ENCODE peak calls at places on chromosomes 13 and 19, in seven cellular contexts. N is breast epithelium; J is amniotic stem cell; M is cerebellar nuclear complex; Z is activated naive CD8-positive, alpha-beta T cell treated with anti-CD3 and anti-CD28 coated beads for 36 hours; Y is caudate nucleus; H is GM04503. C is an unnamed sample.

GRCh38 chr19:18161691-18162039 is 8.7 kb downstream of the PIK3R2 start:
- DNase-seq in H (no peak), M (no peak), Y (peak; percentile 64), J (no peak), Z (no peak), N (no peak), C (no peak)

GRCh38 chr13:110575322-110576069 is 14.0 kb upstream of the RAB20 start:
- DNase-seq in J (no peak), N (no peak), M (no peak), H (no peak), Z (peak; percentile 15), Y (no peak), C (no peak)

GRCh38 chr13:36619535-36619934 is 54.3 kb upstream of the SERTM1 start:
- DNase-seq in N (no peak), Z (no peak), M (no peak), J (no peak), Y (no peak), H (no peak), C (no peak)

GRCh38 chr13:110062077-110062776 is 244.7 kb downstream of the COL4A1 start:
- DNase-seq in N (no peak), Y (no peak), J (no peak), Z (no peak), M (no peak), H (no peak), C (no peak)

GRCh38 chr13:99159331-99160061 is 41.2 kb upstream of the UBAC2 start:
- DNase-seq in Z (no peak), Y (no peak), M (no peak), H (no peak), J (no peak), N (no peak), C (no peak)

GRCh38 chr19:34171539-34171876 is 796 bp upstream of the LSM14A start:
- DNase-seq in J (peak; percentile 62), N (no peak), Y (no peak), M (no peak), Z (peak; percentile 56), H (peak; percentile 36), C (no peak)

GRCh38 chr13:32905063-32905863 is 111.0 kb upstream of the KL start:
- DNase-seq in M (no peak), J (no peak), Z (peak; percentile 26), N (no peak), Y (no peak), H (no peak), C (no peak)

GRCh38 chr19:28569132-28570114 is 643.5 kb downstream of the UQCRFS1 start:
- DNase-seq in M (no peak), J (no peak), H (no peak), Z (no peak), Y (no peak), N (no peak), C (no peak)

GRCh38 chr13:31100721-31101120 is 61.0 kb downstream of the HSPH1 start:
- DNase-seq in N (no peak), H (no peak), M (no peak), Y (no peak), J (no peak), Z (no peak), C (peak; percentile 52)

GRCh38 chr19:4754248-4754647 is 30.6 kb upstream of the DPP9 start:
- DNase-seq in H (no peak), Z (no peak), M (no peak), J (no peak), Y (no peak), N (no peak), C (no peak)

GRCh38 chr19:29587518-29587986 is 18.5 kb upstream of the POP4 start:
- DNase-seq in H (peak; percentile 34), Z (peak; percentile 73), J (no peak), M (no peak), Y (no peak), N (peak; percentile 45), C (no peak)

GRCh38 chr13:101917475-101917810 is 465.0 kb downstream of the ITGBL1 start:
- DNase-seq in M (no peak), N (no peak), Y (no peak), Z (no peak), H (no peak), J (no peak), C (no peak)

GRCh38 chr13:113977976-113978375 is 4.1 kb upstream of the C13orf46 start:
- DNase-seq in N (no peak), Y (no peak), M (no peak), J (no peak), H (no peak), Z (no peak), C (no peak)

GRCh38 chr19:4689403-4689802 is 19.3 kb upstream of the MYDGF start:
- DNase-seq in J (no peak), Z (no peak), N (no peak), M (no peak), Y (no peak), H (no peak), C (no peak)

GRCh38 chr13:113616281-113616906 is 31.8 kb downstream of the TFDP1 start:
- DNase-seq in Z (no peak), M (no peak), Y (no peak), N (no peak), J (no peak), H (no peak), C (no peak)

GRCh38 chr13:60572003-60572792 is 175.2 kb downstream of the TDRD3 start:
- DNase-seq in Z (no peak), H (no peak), N (no peak), J (no peak), Y (no peak), M (no peak), C (no peak)

GRCh38 chr19:22545751-22546150 is 88.4 kb upstream of the ZNF492 start:
- DNase-seq in J (no peak), N (peak; percentile 70), M (no peak), Z (peak; percentile 19), H (no peak), Y (peak; percentile 44), C (no peak)

GRCh38 chr13:24172071-24172470 is 11.6 kb downstream of the SPATA13 start:
- DNase-seq in M (no peak), Y (no peak), Z (no peak), N (no peak), H (no peak), J (no peak), C (no peak)

GRCh38 chr13:28613562-28613961 is 45.4 kb upstream of the POMP start:
- DNase-seq in Y (no peak), J (no peak), Z (no peak), M (no peak), H (no peak), N (no peak), C (no peak)

GRCh38 chr19:33499248-33499647 is 22.3 kb downstream of the PEPD start:
- DNase-seq in M (no peak), N (no peak), H (no peak), J (no peak), Z (no peak), Y (no peak), C (no peak)